ENCODE peak calls at places on chromosomes 13 and 19, in ten cellular contexts. E, Q, T, K, U, O, B, A, P and X are unnamed samples.

GRCh38 chr13:94153586-94153985 is 325.9 kb downstream of the DCT start:
- DNase-seq in E (no peak), Q (no peak), T (no peak), K (no peak), U (no peak), O (no peak), B (no peak), A (no peak), P (no peak), X (no peak)

GRCh38 chr13:32917504-32917903 is 98.7 kb upstream of the KL start:
- DNase-seq in E (no peak), Q (no peak), T (peak), K (no peak), U (no peak), O (no peak), B (no peak), A (no peak), P (no peak), X (no peak)

GRCh38 chr19:58476498-58477015 is 405 bp downstream of the ZNF446 start:
- DNase-seq in E (peak), Q (no peak), T (peak), K (peak), U (no peak), O (no peak), B (no peak), A (no peak), P (peak), X (peak)

GRCh38 chr13:100544866-100545683 is 43.5 kb downstream of the GGACT start:
- DNase-seq in E (no peak), Q (peak), T (no peak), K (no peak), U (no peak), O (no peak), B (no peak), A (no peak), P (no peak), X (no peak)

GRCh38 chr19:40510526-40511115 is 43.8 kb downstream of the SPTBN4 start:
- DNase-seq in E (no peak), Q (no peak), T (no peak), K (no peak), U (no peak), O (no peak), B (no peak), A (peak), P (no peak), X (no peak)

GRCh38 chr13:33053397-33054066 is 37.3 kb downstream of the KL start:
- DNase-seq in E (no peak), Q (no peak), T (no peak), K (peak), U (no peak), O (no peak), B (no peak), A (no peak), P (no peak), X (no peak)

GRCh38 chr13:32001392-32001768 is 30.2 kb upstream of the FRY start:
- DNase-seq in E (peak), Q (peak), T (peak), K (peak), U (no peak), O (peak), B (no peak), A (no peak), P (peak), X (peak)

GRCh38 chr13:113452942-113453901 is at the start of gene ADPRHL1:
- DNase-seq in E (no peak), Q (no peak), T (no peak), K (no peak), U (no peak), O (no peak), B (no peak), A (no peak), P (no peak), X (no peak)

GRCh38 chr13:51033431-51034185 is 77.5 kb downstream of the C13orf42 start:
- DNase-seq in E (no peak), Q (no peak), T (no peak), K (no peak), U (no peak), O (no peak), B (peak), A (no peak), P (no peak), X (no peak)

GRCh38 chr13:24664726-24665409 is 15.3 kb upstream of the ATP12A start:
- DNase-seq in E (no peak), Q (no peak), T (no peak), K (peak), U (no peak), O (no peak), B (no peak), A (peak), P (no peak), X (no peak)

GRCh38 chr13:98690348-98691041 is 62.0 kb downstream of the SLC15A1 start:
- DNase-seq in E (no peak), Q (no peak), T (no peak), K (no peak), U (no peak), O (no peak), B (no peak), A (no peak), P (no peak), X (no peak)

GRCh38 chr13:59865398-59865797 is 298.3 kb downstream of the DIAPH3 start:
- DNase-seq in E (no peak), Q (no peak), T (no peak), K (no peak), U (no peak), O (no peak), B (no peak), A (no peak), P (no peak), X (no peak)

GRCh38 chr19:860481-861098 is 1.1 kb downstream of the CFD start:
- DNase-seq in E (peak), Q (peak), T (peak), K (peak), U (peak), O (peak), B (peak), A (peak), P (peak), X (peak)

GRCh38 chr13:61255035-61255796 is 160.4 kb downstream of the PCDH20 start:
- DNase-seq in E (no peak), Q (peak), T (no peak), K (no peak), U (no peak), O (no peak), B (peak), A (no peak), P (peak), X (no peak)